ENCODE peak calls at places on chromosomes 7 and 10, in nine cellular contexts. One of them, this sample, is unnamed.

GRCh38 chr10:89669985-89670384 is 24.9 kb upstream of the PANK1 start:
- DNase-seq in right lobe of liver: no peak
- DNase-seq in Calu3: no peak
- DNase-seq in RCC 7860: no peak
- DNase-seq in T-cell: no peak
- DNase-seq in HCEC 1CT: no peak
- DNase-seq in stimulated activated CD4-positive, alpha-beta T cell treated with anti-CD3 and anti-CD28 coated beads, Interleukin-2, amount 100 ng/mL, for 24 hours: no peak
- DNase-seq in EL: no peak
- DNase-seq in iPS-NIHi11: no peak
- DNase-seq in this sample: no peak

GRCh38 chr10:92801978-92802872 is 46.1 kb upstream of the EXOC6 start:
- DNase-seq in right lobe of liver: no peak
- DNase-seq in Calu3: no peak
- DNase-seq in RCC 7860: no peak
- DNase-seq in T-cell: no peak
- DNase-seq in HCEC 1CT: no peak
- DNase-seq in stimulated activated CD4-positive, alpha-beta T cell treated with anti-CD3 and anti-CD28 coated beads, Interleukin-2, amount 100 ng/mL, for 24 hours: no peak
- DNase-seq in EL: no peak
- DNase-seq in iPS-NIHi11: no peak
- DNase-seq in this sample: peak

GRCh38 chr7:157467496-157468212 is 130.8 kb downstream of the DNAJB6 start:
- DNase-seq in right lobe of liver: peak
- DNase-seq in Calu3: no peak
- DNase-seq in RCC 7860: no peak
- DNase-seq in T-cell: no peak
- DNase-seq in HCEC 1CT: no peak
- DNase-seq in stimulated activated CD4-positive, alpha-beta T cell treated with anti-CD3 and anti-CD28 coated beads, Interleukin-2, amount 100 ng/mL, for 24 hours: no peak
- DNase-seq in EL: no peak
- DNase-seq in iPS-NIHi11: no peak
- DNase-seq in this sample: no peak

GRCh38 chr10:105024184-105024583 is 383.1 kb downstream of the SORCS3 start:
- DNase-seq in right lobe of liver: no peak
- DNase-seq in Calu3: no peak
- DNase-seq in RCC 7860: no peak
- DNase-seq in T-cell: no peak
- DNase-seq in HCEC 1CT: no peak
- DNase-seq in stimulated activated CD4-positive, alpha-beta T cell treated with anti-CD3 and anti-CD28 coated beads, Interleukin-2, amount 100 ng/mL, for 24 hours: no peak
- DNase-seq in EL: no peak
- DNase-seq in iPS-NIHi11: peak
- DNase-seq in this sample: no peak

GRCh38 chr7:29945259-29945809 is 44.3 kb downstream of the SCRN1 start:
- DNase-seq in right lobe of liver: no peak
- DNase-seq in Calu3: no peak
- DNase-seq in RCC 7860: no peak
- DNase-seq in T-cell: no peak
- DNase-seq in HCEC 1CT: no peak
- DNase-seq in stimulated activated CD4-positive, alpha-beta T cell treated with anti-CD3 and anti-CD28 coated beads, Interleukin-2, amount 100 ng/mL, for 24 hours: no peak
- DNase-seq in EL: no peak
- DNase-seq in iPS-NIHi11: no peak
- DNase-seq in this sample: no peak

GRCh38 chr10:126331101-126331500 is 57.2 kb downstream of the ADAM12 start:
- DNase-seq in right lobe of liver: no peak
- DNase-seq in Calu3: no peak
- DNase-seq in RCC 7860: peak
- DNase-seq in T-cell: no peak
- DNase-seq in HCEC 1CT: peak
- DNase-seq in stimulated activated CD4-positive, alpha-beta T cell treated with anti-CD3 and anti-CD28 coated beads, Interleukin-2, amount 100 ng/mL, for 24 hours: no peak
- DNase-seq in EL: peak
- DNase-seq in iPS-NIHi11: no peak
- DNase-seq in this sample: peak

GRCh38 chr7:6489612-6490011 is 41.9 kb upstream of the DAGLB start:
- DNase-seq in right lobe of liver: no peak
- DNase-seq in Calu3: no peak
- DNase-seq in RCC 7860: peak
- DNase-seq in T-cell: no peak
- DNase-seq in HCEC 1CT: peak
- DNase-seq in stimulated activated CD4-positive, alpha-beta T cell treated with anti-CD3 and anti-CD28 coated beads, Interleukin-2, amount 100 ng/mL, for 24 hours: no peak
- DNase-seq in EL: no peak
- DNase-seq in iPS-NIHi11: no peak
- DNase-seq in this sample: peak

GRCh38 chr10:10677479-10677878 is 340.2 kb upstream of the CELF2 start:
- DNase-seq in right lobe of liver: no peak
- DNase-seq in Calu3: peak
- DNase-seq in RCC 7860: peak
- DNase-seq in T-cell: no peak
- DNase-seq in HCEC 1CT: peak
- DNase-seq in stimulated activated CD4-positive, alpha-beta T cell treated with anti-CD3 and anti-CD28 coated beads, Interleukin-2, amount 100 ng/mL, for 24 hours: peak
- DNase-seq in EL: peak
- DNase-seq in iPS-NIHi11: peak
- DNase-seq in this sample: peak

GRCh38 chr10:119652361-119652760 is 1.2 kb downstream of the BAG3 start:
- DNase-seq in right lobe of liver: no peak
- DNase-seq in Calu3: peak
- DNase-seq in RCC 7860: peak
- DNase-seq in T-cell: no peak
- DNase-seq in HCEC 1CT: peak
- DNase-seq in stimulated activated CD4-positive, alpha-beta T cell treated with anti-CD3 and anti-CD28 coated beads, Interleukin-2, amount 100 ng/mL, for 24 hours: no peak
- DNase-seq in EL: peak
- DNase-seq in iPS-NIHi11: no peak
- DNase-seq in this sample: peak

GRCh38 chr7:131532570-131533091 is 23.8 kb downstream of the PODXL start:
- DNase-seq in right lobe of liver: no peak
- DNase-seq in Calu3: no peak
- DNase-seq in RCC 7860: no peak
- DNase-seq in T-cell: no peak
- DNase-seq in HCEC 1CT: no peak
- DNase-seq in stimulated activated CD4-positive, alpha-beta T cell treated with anti-CD3 and anti-CD28 coated beads, Interleukin-2, amount 100 ng/mL, for 24 hours: no peak
- DNase-seq in EL: no peak
- DNase-seq in iPS-NIHi11: no peak
- DNase-seq in this sample: no peak

GRCh38 chr10:17516376-17516775 is 62.0 kb upstream of the ST8SIA6 start:
- DNase-seq in right lobe of liver: no peak
- DNase-seq in Calu3: no peak
- DNase-seq in RCC 7860: peak
- DNase-seq in T-cell: no peak
- DNase-seq in HCEC 1CT: no peak
- DNase-seq in stimulated activated CD4-positive, alpha-beta T cell treated with anti-CD3 and anti-CD28 coated beads, Interleukin-2, amount 100 ng/mL, for 24 hours: no peak
- DNase-seq in EL: no peak
- DNase-seq in iPS-NIHi11: no peak
- DNase-seq in this sample: peak

GRCh38 chr7:27155816-27156507 is 513 bp downstream of the HOXA7 start:
- DNase-seq in right lobe of liver: peak
- DNase-seq in Calu3: no peak
- DNase-seq in RCC 7860: no peak
- DNase-seq in T-cell: no peak
- DNase-seq in HCEC 1CT: peak
- DNase-seq in stimulated activated CD4-positive, alpha-beta T cell treated with anti-CD3 and anti-CD28 coated beads, Interleukin-2, amount 100 ng/mL, for 24 hours: no peak
- DNase-seq in EL: peak
- DNase-seq in iPS-NIHi11: no peak
- DNase-seq in this sample: peak

GRCh38 chr10:103736763-103737162 is 118.6 kb downstream of the SH3PXD2A start:
- DNase-seq in right lobe of liver: no peak
- DNase-seq in Calu3: no peak
- DNase-seq in RCC 7860: peak
- DNase-seq in T-cell: no peak
- DNase-seq in HCEC 1CT: peak
- DNase-seq in stimulated activated CD4-positive, alpha-beta T cell treated with anti-CD3 and anti-CD28 coated beads, Interleukin-2, amount 100 ng/mL, for 24 hours: no peak
- DNase-seq in EL: peak
- DNase-seq in iPS-NIHi11: peak
- DNase-seq in this sample: peak

GRCh38 chr10:13712799-13713581 is 126.2 kb downstream of the PRPF18 start:
- DNase-seq in right lobe of liver: peak
- DNase-seq in Calu3: peak
- DNase-seq in RCC 7860: peak
- DNase-seq in T-cell: no peak
- DNase-seq in HCEC 1CT: peak
- DNase-seq in stimulated activated CD4-positive, alpha-beta T cell treated with anti-CD3 and anti-CD28 coated beads, Interleukin-2, amount 100 ng/mL, for 24 hours: peak
- DNase-seq in EL: peak
- DNase-seq in iPS-NIHi11: no peak
- DNase-seq in this sample: peak

GRCh38 chr7:768881-769504 is 41.9 kb upstream of the PRKAR1B start:
- DNase-seq in right lobe of liver: no peak
- DNase-seq in Calu3: no peak
- DNase-seq in RCC 7860: peak
- DNase-seq in T-cell: no peak
- DNase-seq in HCEC 1CT: no peak
- DNase-seq in stimulated activated CD4-positive, alpha-beta T cell treated with anti-CD3 and anti-CD28 coated beads, Interleukin-2, amount 100 ng/mL, for 24 hours: peak
- DNase-seq in EL: no peak
- DNase-seq in iPS-NIHi11: peak
- DNase-seq in this sample: peak

GRCh38 chr7:13359656-13360055 is 629.8 kb downstream of the ETV1 start:
- DNase-seq in right lobe of liver: no peak
- DNase-seq in Calu3: no peak
- DNase-seq in RCC 7860: no peak
- DNase-seq in T-cell: no peak
- DNase-seq in HCEC 1CT: no peak
- DNase-seq in stimulated activated CD4-positive, alpha-beta T cell treated with anti-CD3 and anti-CD28 coated beads, Interleukin-2, amount 100 ng/mL, for 24 hours: no peak
- DNase-seq in EL: no peak
- DNase-seq in iPS-NIHi11: no peak
- DNase-seq in this sample: no peak

GRCh38 chr10:113341138-113341537 is 211.7 kb upstream of the HABP2 start:
- DNase-seq in right lobe of liver: no peak
- DNase-seq in Calu3: no peak
- DNase-seq in RCC 7860: no peak
- DNase-seq in T-cell: no peak
- DNase-seq in HCEC 1CT: no peak
- DNase-seq in stimulated activated CD4-positive, alpha-beta T cell treated with anti-CD3 and anti-CD28 coated beads, Interleukin-2, amount 100 ng/mL, for 24 hours: no peak
- DNase-seq in EL: no peak
- DNase-seq in iPS-NIHi11: no peak
- DNase-seq in this sample: no peak

GRCh38 chr7:159237022-159237421 is 92.4 kb upstream of the VIPR2 start:
- DNase-seq in right lobe of liver: no peak
- DNase-seq in Calu3: no peak
- DNase-seq in RCC 7860: no peak
- DNase-seq in T-cell: no peak
- DNase-seq in HCEC 1CT: no peak
- DNase-seq in stimulated activated CD4-positive, alpha-beta T cell treated with anti-CD3 and anti-CD28 coated beads, Interleukin-2, amount 100 ng/mL, for 24 hours: no peak
- DNase-seq in EL: no peak
- DNase-seq in iPS-NIHi11: no peak
- DNase-seq in this sample: no peak

GRCh38 chr10:105269011-105269410 is 627.9 kb downstream of the SORCS3 start:
- DNase-seq in right lobe of liver: no peak
- DNase-seq in Calu3: no peak
- DNase-seq in RCC 7860: no peak
- DNase-seq in T-cell: no peak
- DNase-seq in HCEC 1CT: no peak
- DNase-seq in stimulated activated CD4-positive, alpha-beta T cell treated with anti-CD3 and anti-CD28 coated beads, Interleukin-2, amount 100 ng/mL, for 24 hours: no peak
- DNase-seq in EL: no peak
- DNase-seq in iPS-NIHi11: no peak
- DNase-seq in this sample: no peak

GRCh38 chr10:13649844-13650520 is 63.2 kb downstream of the PRPF18 start:
- DNase-seq in right lobe of liver: no peak
- DNase-seq in Calu3: no peak
- DNase-seq in RCC 7860: peak
- DNase-seq in T-cell: no peak
- DNase-seq in HCEC 1CT: no peak
- DNase-seq in stimulated activated CD4-positive, alpha-beta T cell treated with anti-CD3 and anti-CD28 coated beads, Interleukin-2, amount 100 ng/mL, for 24 hours: no peak
- DNase-seq in EL: no peak
- DNase-seq in iPS-NIHi11: no peak
- DNase-seq in this sample: no peak

GRCh38 chr7:11648980-11649379 is 183.0 kb downstream of the THSD7A start:
- DNase-seq in right lobe of liver: no peak
- DNase-seq in Calu3: no peak
- DNase-seq in RCC 7860: no peak
- DNase-seq in T-cell: no peak
- DNase-seq in HCEC 1CT: peak
- DNase-seq in stimulated activated CD4-positive, alpha-beta T cell treated with anti-CD3 and anti-CD28 coated beads, Interleukin-2, amount 100 ng/mL, for 24 hours: no peak
- DNase-seq in EL: no peak
- DNase-seq in iPS-NIHi11: no peak
- DNase-seq in this sample: no peak

GRCh38 chr7:39644170-39644569 is 20.8 kb downstream of the RALA start:
- DNase-seq in right lobe of liver: no peak
- DNase-seq in Calu3: no peak
- DNase-seq in RCC 7860: no peak
- DNase-seq in T-cell: no peak
- DNase-seq in HCEC 1CT: peak
- DNase-seq in stimulated activated CD4-positive, alpha-beta T cell treated with anti-CD3 and anti-CD28 coated beads, Interleukin-2, amount 100 ng/mL, for 24 hours: no peak
- DNase-seq in EL: peak
- DNase-seq in iPS-NIHi11: no peak
- DNase-seq in this sample: peak

GRCh38 chr7:18405731-18406130 is 89.8 kb upstream of the HDAC9 start:
- DNase-seq in right lobe of liver: no peak
- DNase-seq in Calu3: no peak
- DNase-seq in RCC 7860: no peak
- DNase-seq in T-cell: no peak
- DNase-seq in HCEC 1CT: no peak
- DNase-seq in stimulated activated CD4-positive, alpha-beta T cell treated with anti-CD3 and anti-CD28 coated beads, Interleukin-2, amount 100 ng/mL, for 24 hours: no peak
- DNase-seq in EL: no peak
- DNase-seq in iPS-NIHi11: no peak
- DNase-seq in this sample: no peak

GRCh38 chr7:29808075-29808786 is 1.9 kb downstream of the WIPF3 start:
- DNase-seq in right lobe of liver: no peak
- DNase-seq in Calu3: no peak
- DNase-seq in RCC 7860: no peak
- DNase-seq in T-cell: no peak
- DNase-seq in HCEC 1CT: no peak
- DNase-seq in stimulated activated CD4-positive, alpha-beta T cell treated with anti-CD3 and anti-CD28 coated beads, Interleukin-2, amount 100 ng/mL, for 24 hours: no peak
- DNase-seq in EL: no peak
- DNase-seq in iPS-NIHi11: no peak
- DNase-seq in this sample: no peak

This sample was measured in LHCN-M2.